ENCODE peak calls at places on chromosome 15, in six cellular contexts. J is ascending aorta, C is endodermal cell, V is prostate gland, Z is right atrium auricular region, Y is SJSA1. S is an unnamed sample.

GRCh38 chr15:67820147-67820991 is 4.9 kb upstream of the SKOR1 start:
- DNase-seq in Z (no peak), V (no peak), J (no peak), C (peak), Y (no peak), S (no peak)

GRCh38 chr15:37131639-37132038 is 31.3 kb upstream of the MEIS2 start:
- DNase-seq in J (no peak), Y (no peak), Z (no peak), C (no peak), V (no peak), S (no peak)

GRCh38 chr15:66701422-66702034 is 508 bp upstream of the SMAD6 start:
- DNase-seq in Z (no peak), Y (peak), J (peak), V (peak), C (no peak), S (no peak)

GRCh38 chr15:55221090-55222011 is 24.6 kb upstream of the RSL24D1 start:
- DNase-seq in V (no peak), J (peak), C (no peak), Y (no peak), Z (peak), S (peak)

GRCh38 chr15:82942691-82943090 is 9.8 kb downstream of the HOMER2 start:
- DNase-seq in V (peak), Y (no peak), J (no peak), Z (no peak), C (no peak), S (peak)

GRCh38 chr15:95044780-95045417 is 813.5 kb downstream of the MCTP2 start:
- DNase-seq in C (peak), J (no peak), Y (no peak), V (no peak), Z (no peak), S (no peak)

GRCh38 chr15:88649286-88649733 is 10.5 kb downstream of the ISG20 start:
- DNase-seq in Z (peak), C (no peak), J (peak), Y (peak), V (no peak), S (no peak)

GRCh38 chr15:69390575-69390974 is 23.6 kb upstream of the KIF23 start:
- DNase-seq in Z (peak), V (no peak), J (no peak), Y (peak), C (no peak), S (no peak)

GRCh38 chr15:31306426-31307269 is 20.0 kb upstream of the KLF13 start:
- DNase-seq in C (peak), Y (no peak), V (no peak), J (peak), Z (peak), S (peak)

GRCh38 chr15:81809543-81809942 is 236.3 kb downstream of the MEX3B start:
- DNase-seq in J (no peak), C (peak), V (no peak), Y (no peak), Z (no peak), S (no peak)

GRCh38 chr15:68114356-68114755 is 60.2 kb downstream of the PIAS1 start:
- DNase-seq in J (no peak), V (no peak), C (no peak), Y (no peak), Z (no peak), S (no peak)

GRCh38 chr15:92128788-92129187 is 264.9 kb upstream of the ST8SIA2 start:
- DNase-seq in C (no peak), J (no peak), Y (no peak), V (no peak), Z (no peak), S (no peak)

GRCh38 chr15:32763295-32763694 is 45.5 kb downstream of the GREM1 start:
- DNase-seq in V (no peak), J (no peak), Z (no peak), C (no peak), Y (no peak), S (no peak)

GRCh38 chr15:50247819-50248650 is 17.5 kb downstream of the HDC start:
- DNase-seq in V (peak), Y (no peak), Z (no peak), J (no peak), C (no peak), S (no peak)

GRCh38 chr15:40595219-40595618 is 1.2 kb downstream of the KNL1 start:
- DNase-seq in C (no peak), V (no peak), Z (no peak), J (no peak), Y (no peak), S (no peak)

GRCh38 chr15:39317225-39317624 is 263.7 kb upstream of the THBS1 start:
- DNase-seq in C (no peak), V (no peak), J (no peak), Z (no peak), Y (no peak), S (no peak)

GRCh38 chr15:42184736-42185135 is 23.4 kb downstream of the VPS39 start:
- DNase-seq in Z (no peak), V (no peak), J (no peak), Y (no peak), C (no peak), S (no peak)

GRCh38 chr15:41982133-41982930 is 10.0 kb upstream of the EHD4 start:
- DNase-seq in Y (peak), Z (no peak), C (peak), V (no peak), J (peak), S (no peak)

GRCh38 chr15:39616731-39617455 is 36.0 kb downstream of the THBS1 start:
- DNase-seq in Z (no peak), J (no peak), C (no peak), V (no peak), Y (no peak), S (no peak)

GRCh38 chr15:67834593-67835348 is 5.1 kb downstream of the RNU6-1 start:
- DNase-seq in C (peak), V (no peak), Y (no peak), Z (no peak), J (no peak), S (no peak)

GRCh38 chr15:89364741-89365450 is 30.3 kb upstream of the POLG start:
- DNase-seq in J (no peak), Y (no peak), Z (no peak), V (no peak), C (peak), S (no peak)

GRCh38 chr15:41812820-41813375 is 15.0 kb upstream of the JMJD7 start:
- DNase-seq in C (no peak), J (no peak), V (no peak), Y (no peak), Z (no peak), S (no peak)

GRCh38 chr15:61879219-61879618 is 181.0 kb downstream of the VPS13C start:
- DNase-seq in Z (no peak), V (no peak), Y (no peak), C (no peak), J (no peak), S (no peak)

GRCh38 chr15:31357148-31357547 is 30.5 kb downstream of the KLF13 start:
- DNase-seq in V (no peak), J (no peak), C (no peak), Y (peak), Z (no peak), S (no peak)

GRCh38 chr15:40306908-40307307 is 827 bp downstream of the PLCB2 start:
- DNase-seq in V (no peak), Y (no peak), J (no peak), C (no peak), Z (no peak), S (no peak)

GRCh38 chr15:67385971-67386370 is 131.4 kb downstream of the IQCH start:
- DNase-seq in Y (no peak), Z (no peak), J (no peak), C (no peak), V (no peak), S (no peak)

GRCh38 chr15:81298606-81299005 is 25.3 kb downstream of the STARD5 start:
- DNase-seq in Y (no peak), V (no peak), Z (no peak), C (no peak), J (peak), S (no peak)

GRCh38 chr15:81887913-81888312 is 157.9 kb downstream of the MEX3B start:
- DNase-seq in J (no peak), C (no peak), V (no peak), Y (no peak), Z (no peak), S (no peak)

GRCh38 chr15:25844981-25845680 is 18.0 kb downstream of the ATP10A start:
- DNase-seq in C (no peak), V (no peak), Y (no peak), J (no peak), Z (no peak), S (no peak)

GRCh38 chr15:92661961-92662360 is 6.4 kb upstream of the FAM174B start:
- DNase-seq in C (no peak), Y (no peak), V (no peak), J (no peak), Z (no peak), S (no peak)

GRCh38 chr15:65366122-65366892 is 11.5 kb downstream of the IGDCC3 start:
- DNase-seq in Y (no peak), V (no peak), J (no peak), C (peak), Z (no peak), S (no peak)

GRCh38 chr15:40591310-40591845 is 2.7 kb upstream of the KNL1 start:
- DNase-seq in Y (no peak), Z (no peak), J (no peak), C (peak), V (no peak), S (no peak)

GRCh38 chr15:40487816-40488682 is 17.3 kb downstream of the CHST14 start:
- DNase-seq in V (no peak), C (peak), Z (no peak), J (peak), Y (no peak), S (no peak)

GRCh38 chr15:26773485-26773877 is 615 bp upstream of the GABRB3 start:
- DNase-seq in J (no peak), Y (no peak), Z (no peak), C (peak), V (no peak), S (no peak)

GRCh38 chr15:45646220-45646619 is 11.4 kb downstream of the SQOR start:
- DNase-seq in V (no peak), C (no peak), J (no peak), Z (no peak), Y (no peak), S (no peak)

GRCh38 chr15:66472176-66472999 is 25.2 kb downstream of the SNAPC5 start:
- DNase-seq in Y (no peak), J (peak), V (no peak), C (peak), Z (no peak), S (no peak)

GRCh38 chr15:48683991-48684765 is 38.7 kb upstream of the FBN1 start:
- DNase-seq in Z (no peak), C (no peak), Y (no peak), J (no peak), V (no peak), S (no peak)
- H3K27ac ChIP-seq in Z (no peak), C (no peak), Y (no peak), J (no peak), V (no peak), S (no peak)

DNA sequence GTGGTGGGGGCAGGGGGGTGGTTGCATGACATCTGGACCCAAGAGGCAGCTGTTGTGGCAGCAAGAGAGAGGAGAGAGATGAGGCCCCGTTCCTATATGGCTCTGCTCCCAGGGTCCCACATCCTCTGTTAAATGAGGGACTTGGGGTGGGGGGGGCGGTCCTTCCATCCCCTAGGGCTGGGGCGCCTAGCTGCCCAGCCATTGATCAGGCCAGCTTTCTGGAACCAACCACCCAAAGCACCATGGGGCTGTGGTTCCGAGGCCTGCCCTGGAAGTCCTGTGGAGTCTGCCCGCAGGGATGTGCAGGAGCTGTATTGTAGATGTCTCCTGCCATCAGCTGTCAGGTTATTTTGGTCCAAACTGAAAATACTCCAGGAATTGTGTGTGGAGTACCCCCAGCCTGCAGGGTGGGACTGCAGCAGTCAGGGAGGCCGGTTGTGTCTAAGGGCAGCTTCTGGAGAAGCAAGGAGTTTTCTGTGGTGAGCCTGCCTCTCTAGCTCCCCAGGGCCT is 5.2 kb downstream of the FURIN start:
- DNase-seq in C (no peak), J (no peak), Z (no peak), Y (no peak), V (no peak), S (no peak)
- H3K4me3 ChIP-seq in C (peak), J (peak), Z (peak), Y (peak), V (peak), S (no peak)

GRCh38 chr15:58484794-58485600 is 53.2 kb downstream of the LIPC start:
- DNase-seq in V (no peak), Z (no peak), Y (no peak), C (no peak), J (no peak), S (no peak)

GRCh38 chr15:58487724-58488120 is 55.9 kb downstream of the LIPC start:
- DNase-seq in V (no peak), J (no peak), C (no peak), Y (no peak), Z (no peak), S (no peak)

GRCh38 chr15:58487041-58487723 is 55.4 kb downstream of the LIPC start:
- DNase-seq in J (no peak), Y (no peak), C (no peak), Z (no peak), V (no peak), S (no peak)

GRCh38 chr15:58486062-58486461 is 54.3 kb downstream of the LIPC start:
- DNase-seq in V (no peak), Y (no peak), Z (no peak), C (no peak), J (no peak), S (no peak)

DNA sequence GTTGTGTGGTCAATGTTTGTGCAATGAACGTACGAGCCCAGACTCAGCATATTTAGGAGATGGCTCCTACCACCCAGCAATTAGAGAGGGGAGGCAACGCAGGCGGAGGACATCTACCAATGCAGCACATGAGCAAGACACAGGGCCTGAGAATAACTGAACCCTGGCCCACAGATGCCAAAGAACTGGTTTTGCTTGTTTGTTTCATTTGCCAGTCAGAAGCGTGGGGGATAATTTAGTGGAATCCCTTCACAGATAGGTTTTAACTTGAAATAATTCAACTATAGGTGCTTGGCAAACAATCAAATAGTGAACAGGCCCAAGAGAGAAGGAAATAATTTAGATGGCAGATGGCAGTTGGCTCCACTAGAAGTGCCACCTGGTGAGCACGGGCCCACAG is 54.8 kb downstream of the LIPC start:
- DNase-seq in V (no peak), Z (no peak), Y (no peak), J (no peak), C (no peak), S (no peak)
- H3K27ac ChIP-seq in V (no peak), Z (no peak), Y (no peak), J (no peak), C (no peak), S (no peak)

GRCh38 chr15:71447328-71448250 is 332.3 kb downstream of the THSD4 start:
- DNase-seq in Y (peak), C (peak), V (peak), J (no peak), Z (no peak), S (no peak)

GRCh38 chr15:71444032-71444810 is 328.9 kb downstream of the THSD4 start:
- DNase-seq in J (no peak), C (no peak), Z (no peak), V (no peak), Y (no peak), S (no peak)

GRCh38 chr15:71448688-71449114 is 333.4 kb downstream of the THSD4 start:
- DNase-seq in J (peak), Z (no peak), C (peak), Y (peak), V (peak), S (peak)

GRCh38 chr15:71443538-71443937 is 328.3 kb downstream of the THSD4 start:
- DNase-seq in V (peak), C (peak), Z (peak), Y (peak), J (peak), S (peak)

DNA sequence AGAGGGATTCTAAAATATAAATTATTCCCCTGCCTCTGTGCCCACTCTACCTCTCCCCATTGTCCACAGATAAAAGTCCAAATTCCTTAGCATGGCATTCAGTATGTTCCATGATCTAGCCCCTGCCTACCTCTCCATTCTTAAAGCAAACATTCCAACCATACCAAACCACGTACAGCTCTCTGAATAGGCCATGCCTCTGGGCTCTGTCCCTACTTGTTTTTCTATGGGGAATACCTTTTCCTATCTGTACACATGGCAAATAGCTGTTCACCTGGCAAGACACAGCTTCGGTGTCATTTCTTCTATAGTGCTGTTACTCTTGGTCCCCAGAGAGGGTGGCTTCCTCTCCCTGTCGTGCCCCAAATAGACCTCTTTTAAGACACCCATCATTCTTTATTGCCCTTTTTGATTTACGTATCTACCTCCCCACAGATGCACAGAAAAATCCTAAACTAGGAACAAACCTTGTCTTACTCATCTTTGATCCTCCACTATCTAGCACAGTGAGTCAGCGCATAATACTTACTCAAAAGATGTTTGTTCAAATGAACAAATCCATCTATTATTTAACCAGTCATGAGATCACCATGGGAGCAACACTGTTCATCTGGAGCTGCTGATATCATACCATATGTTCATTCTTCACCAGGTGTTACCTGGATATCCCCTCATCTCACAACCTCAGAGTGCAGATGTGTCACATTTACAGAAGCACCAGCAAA is 329.8 kb downstream of the THSD4 start:
- DNase-seq in V (no peak), J (no peak), Z (no peak), Y (no peak), C (no peak), S (no peak)
- H3K4me3 ChIP-seq in V (no peak), J (no peak), Z (no peak), Y (no peak), C (no peak), S (no peak)